ENCODE peak calls at places on chromosomes 13 and 19, in ten cellular contexts. T is fibroblast of the aortic adventitia, G is PC-9, K is neural progenitor cell, F is hepatocyte, Q is transverse colon, H is cardiac muscle cell, I is astrocyte of the spinal cord, P is K562, O is psoas muscle. S is an unnamed sample.

GRCh38 chr19:54653181-54653809 is 9.5 kb upstream of the LILRB4 start:
- DNase-seq in Q (no peak), H (peak; percentile 29), F (no peak), P (peak; percentile 54), O (no peak), I (peak; percentile 3), K (no peak), T (peak; percentile 24), G (no peak), S (no peak)

GRCh38 chr13:51942189-51942588 is 69.1 kb downstream of the ATP7B start:
- DNase-seq in O (no peak), T (no peak), G (peak; percentile 41), P (no peak), H (no peak), K (no peak), I (no peak), F (no peak), Q (peak; percentile 91), S (no peak)

GRCh38 chr13:30172593-30173300 is 134.6 kb downstream of the KATNAL1 start:
- DNase-seq in Q (no peak), P (no peak), H (no peak), K (no peak), I (no peak), F (no peak), T (no peak), G (no peak), O (no peak), S (no peak)

GRCh38 chr13:51818771-51819511 is 15.0 kb upstream of the DHRS12 start:
- DNase-seq in G (no peak), P (no peak), O (peak; percentile 30), T (peak; percentile 56), Q (no peak), I (no peak), F (no peak), H (peak; percentile 62), K (no peak), S (no peak)

GRCh38 chr19:8320564-8321066 is 560 bp downstream of the NDUFA7 start:
- DNase-seq in H (no peak), G (no peak), O (no peak), Q (no peak), F (peak; percentile 38), K (peak; percentile 24), T (no peak), I (no peak), P (peak; percentile 39), S (no peak)

GRCh38 chr13:100544866-100545683 is 43.5 kb downstream of the GGACT start:
- DNase-seq in Q (no peak), H (no peak), P (no peak), I (no peak), T (no peak), K (no peak), O (peak; percentile 61), F (no peak), G (no peak), S (no peak)

GRCh38 chr13:74101436-74101835 is 32.8 kb downstream of the KLF12 start:
- DNase-seq in F (no peak), G (no peak), H (no peak), T (no peak), P (no peak), Q (no peak), K (no peak), O (no peak), I (no peak), S (no peak)

GRCh38 chr19:44904426-44904994 is 1.1 kb upstream of the APOE start:
- DNase-seq in K (peak; percentile 24), T (no peak), G (no peak), O (no peak), F (peak; percentile 31), H (no peak), Q (no peak), P (peak; percentile 46), I (no peak), S (peak; percentile 42)

GRCh38 chr19:46670874-46671273 is 9.9 kb upstream of the DACT3 start:
- DNase-seq in P (no peak), Q (no peak), H (no peak), G (no peak), F (no peak), T (no peak), O (no peak), I (no peak), K (no peak), S (no peak)

GRCh38 chr13:32825481-32825880 is 190.7 kb upstream of the KL start:
- DNase-seq in T (no peak), G (no peak), O (no peak), H (no peak), Q (no peak), K (no peak), P (no peak), I (no peak), F (no peak), S (no peak)

GRCh38 chr19:51697169-51697776 is 4.1 kb downstream of the SPACA6 start:
- DNase-seq in O (no peak), H (no peak), F (no peak), P (no peak), K (no peak), I (no peak), T (no peak), G (no peak), Q (no peak), S (no peak)

GRCh38 chr19:8251025-8251472 is 41.9 kb downstream of the CERS4 start:
- DNase-seq in K (no peak), F (peak; percentile 28), G (no peak), Q (peak; percentile 44), P (no peak), T (peak; percentile 82), I (no peak), H (peak; percentile 58), O (peak; percentile 86), S (no peak)

GRCh38 chr19:53867225-53868090 is at the start of gene MYADM:
- DNase-seq in K (peak; percentile 100), P (peak; percentile 98), F (peak; percentile 99), G (peak; percentile 100), I (peak; percentile 100), Q (peak; percentile 100), O (peak; percentile 98), T (peak; percentile 97), H (peak; percentile 99), S (peak; percentile 95)

GRCh38 chr13:41458939-41459753 is 1.8 kb downstream of the RGCC start:
- DNase-seq in H (peak; percentile 70), P (peak; percentile 68), Q (peak; percentile 65), I (peak; percentile 34), K (peak; percentile 22), F (peak; percentile 37), T (peak; percentile 55), O (peak; percentile 37), G (peak; percentile 30), S (peak; percentile 7)

GRCh38 chr13:41460930-41461329 is 3.6 kb downstream of the RGCC start:
- DNase-seq in I (no peak), G (no peak), P (no peak), O (no peak), F (no peak), Q (no peak), T (no peak), K (no peak), H (no peak), S (no peak)

GRCh38 chr13:41461527-41462124 is 4.3 kb downstream of the RGCC start:
- DNase-seq in K (no peak), O (no peak), Q (no peak), T (no peak), G (no peak), P (no peak), F (no peak), H (no peak), I (no peak), S (no peak)

GRCh38 chr13:41458187-41458938 is 1.0 kb downstream of the RGCC start:
- DNase-seq in I (peak; percentile 24), F (peak; percentile 47), K (peak; percentile 54), T (no peak), P (peak; percentile 70), H (peak; percentile 18), O (peak; percentile 40), G (no peak), Q (peak; percentile 36), S (peak; percentile 11)

GRCh38 chr13:41459754-41460111 is 2.4 kb downstream of the RGCC start:
- DNase-seq in G (no peak), H (no peak), P (no peak), Q (no peak), O (no peak), I (no peak), K (no peak), F (no peak), T (no peak), S (no peak)
- H3K4me3 ChIP-seq in G (no peak overlapping the region), H (no peak overlapping the region), P (no peak overlapping the region), Q (no peak overlapping the region), O (peak overlapping the region; percentile 79), I (no peak overlapping the region), K (no peak overlapping the region), F (no peak overlapping the region), T (no peak overlapping the region), S (no peak overlapping the region)

GRCh38 chr13:44317752-44318550 is 55.7 kb upstream of the SERP2 start:
- DNase-seq in Q (no peak), G (no peak), O (no peak), K (no peak), H (no peak), P (no peak), I (peak; percentile 69), T (peak; percentile 80), F (no peak), S (no peak)
- H3K4me3 ChIP-seq in Q (no peak overlapping the region), G (no peak overlapping the region), O (peak overlapping the region; percentile 17), K (no peak overlapping the region), H (no peak overlapping the region), P (no peak overlapping the region), I (no peak overlapping the region), T (no peak overlapping the region), F (no peak overlapping the region), S (no peak overlapping the region)

DNA sequence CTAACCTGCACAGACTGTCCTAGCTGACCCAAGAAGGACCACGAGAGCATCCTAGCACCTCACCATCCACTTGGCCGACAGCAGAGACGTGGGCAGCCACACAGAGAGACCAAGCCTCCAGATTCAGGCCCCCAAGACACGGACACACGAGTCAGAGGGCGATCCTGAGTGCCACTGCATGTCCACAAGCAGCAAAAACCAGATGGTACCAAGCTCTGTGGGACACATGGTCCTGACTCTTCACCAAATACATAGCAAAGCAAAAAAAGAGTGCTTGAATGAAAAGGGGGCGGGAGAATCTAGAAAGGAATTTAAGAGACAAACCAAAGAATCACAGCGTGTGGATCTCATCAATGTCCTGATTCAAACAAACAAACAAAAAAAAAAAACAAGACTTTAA is 45.2 kb downstream of the MLLT1 start:
- DNase-seq in I (no peak), P (no peak), F (no peak), G (no peak), H (no peak), Q (no peak), K (no peak), T (no peak), O (no peak), S (no peak)
- H3K4me3 ChIP-seq in I (no peak overlapping the region), P (no peak overlapping the region), F (no peak overlapping the region), G (no peak overlapping the region), H (no peak overlapping the region), Q (no peak overlapping the region), K (no peak overlapping the region), T (no peak overlapping the region), O (no peak overlapping the region), S (no peak overlapping the region)

DNA sequence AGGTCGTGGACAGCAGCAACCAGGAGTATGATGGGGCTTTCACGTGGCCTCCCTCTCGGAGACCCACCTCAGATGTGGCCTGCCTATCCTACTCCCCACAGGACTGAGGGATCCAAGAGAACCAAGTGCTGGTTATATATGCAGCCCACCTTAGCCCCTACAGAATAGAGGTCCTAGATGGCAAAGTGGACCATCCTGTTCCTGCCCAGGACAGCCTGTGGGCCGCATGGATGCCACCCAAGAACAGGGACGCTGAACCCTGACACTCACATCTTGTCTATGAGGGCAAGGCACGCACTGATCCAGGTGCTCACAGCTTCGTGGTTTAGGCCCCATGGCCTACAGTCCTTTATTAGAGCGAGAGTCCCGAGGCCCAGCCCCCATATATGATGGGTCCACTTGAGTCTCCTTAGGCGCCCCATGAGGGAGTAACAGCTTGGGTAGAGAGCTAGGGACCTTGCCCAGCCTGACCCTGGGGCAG is 1.5 kb upstream of the SLC27A5 start:
- DNase-seq in T (no peak), K (no peak), G (no peak), Q (no peak), O (no peak), I (no peak), F (no peak), P (no peak), H (no peak), S (no peak)
- H3K4me3 ChIP-seq in T (no peak overlapping the region), K (no peak overlapping the region), G (no peak overlapping the region), Q (no peak overlapping the region), O (no peak overlapping the region), I (no peak overlapping the region), F (no peak overlapping the region), P (peak overlapping the region; percentile 1), H (no peak overlapping the region), S (no peak overlapping the region)

S was measured in WERI-Rb-1.